ENCODE peak calls at places on chromosomes 7 and 10, in nine cellular contexts. M is tibial nerve; F is MM.1S; A is body of pancreas; Q is hepatocyte; B is ovary; I is lower lobe of right lung; O is Panc1; R is CD8-positive, alpha-beta T cell. P is an unnamed sample. For H3K27me3, the result is how much of the 10 kb centered on the place peaks cover.

GRCh38 chr10:55058800-55059199 is 257.8 kb upstream of the PCDH15 start:
- DNase-seq in Q (no peak), O (no peak), R (no peak), B (no peak), A (no peak), F (no peak), I (no peak), M (no peak), P (no peak)

GRCh38 chr10:70286616-70287015 is 2.8 kb upstream of the NPFFR1 start:
- DNase-seq in I (no peak), B (no peak), F (no peak), Q (no peak), M (no peak), O (no peak), A (no peak), R (no peak), P (no peak)

GRCh38 chr10:129536336-129536735 is 69.3 kb downstream of the MGMT start:
- DNase-seq in B (no peak), A (no peak), Q (no peak), F (no peak), M (no peak), I (no peak), O (no peak), R (no peak), P (no peak)

GRCh38 chr7:43768201-43768893 is 9.9 kb downstream of the BLVRA start:
- DNase-seq in I (no peak), F (no peak), Q (no peak), B (no peak), A (no peak), R (no peak), M (no peak), O (no peak), P (no peak)

GRCh38 chr7:823639-824038 is 8.6 kb upstream of the SUN1 start:
- DNase-seq in F (no peak), I (no peak), A (peak), M (no peak), B (no peak), Q (no peak), R (no peak), O (no peak), P (no peak)

GRCh38 chr7:130733866-130734524 is at the start of gene KLF14:
- DNase-seq in M (peak), F (peak), R (peak), Q (peak), A (peak), B (peak), I (no peak), O (no peak), P (no peak)

GRCh38 chr10:70964281-70964680 is 75.9 kb upstream of the PCBD1 start:
- DNase-seq in M (no peak), O (no peak), Q (no peak), R (no peak), I (no peak), A (no peak), B (no peak), F (no peak), P (no peak)

GRCh38 chr7:39164887-39165286 is 187.2 kb downstream of the POU6F2 start:
- DNase-seq in O (no peak), A (no peak), Q (no peak), I (no peak), F (no peak), B (no peak), R (no peak), M (no peak), P (no peak)

GRCh38 chr7:33196194-33196593 is 66.8 kb downstream of the BBS9 start:
- DNase-seq in F (no peak), Q (no peak), R (no peak), B (no peak), M (no peak), A (no peak), O (no peak), I (no peak), P (no peak)

GRCh38 chr7:40329601-40330153 is 194.9 kb downstream of the SUGCT start:
- DNase-seq in I (no peak), F (peak), A (no peak), M (no peak), B (no peak), O (peak), R (no peak), Q (peak), P (peak)

GRCh38 chr7:112833082-112833481 is 42.9 kb upstream of the TMEM168 start:
- DNase-seq in Q (no peak), R (no peak), M (no peak), A (no peak), B (no peak), O (no peak), I (no peak), F (no peak), P (no peak)

GRCh38 chr7:52689912-52690311 is 345.5 kb upstream of the POM121L12 start:
- DNase-seq in A (no peak), I (no peak), F (no peak), B (no peak), R (no peak), O (no peak), Q (no peak), M (no peak), P (no peak)

GRCh38 chr10:96238889-96239624 is 32.3 kb downstream of the BLNK start:
- DNase-seq in F (no peak), B (no peak), I (no peak), R (no peak), O (no peak), M (no peak), Q (no peak), A (no peak), P (no peak)

GRCh38 chr10:117257701-117258100 is 16.8 kb downstream of the SLC18A2 start:
- DNase-seq in Q (no peak), B (no peak), O (no peak), R (no peak), F (no peak), A (no peak), I (no peak), M (no peak), P (no peak)

GRCh38 chr7:120992272-120993010 is 3.9 kb downstream of the CPED1 start:
- DNase-seq in B (no peak), A (no peak), M (no peak), F (no peak), I (no peak), R (no peak), Q (no peak), O (no peak), P (no peak)

GRCh38 chr7:96330193-96330592 is 8.3 kb upstream of the SLC25A13 start:
- DNase-seq in F (no peak), Q (no peak), A (no peak), R (no peak), B (no peak), M (no peak), I (no peak), O (no peak), P (no peak)

GRCh38 chr7:2516194-2516555 is 3.4 kb upstream of the LFNG start:
- DNase-seq in Q (no peak), B (no peak), M (no peak), O (no peak), I (no peak), F (no peak), A (no peak), R (no peak), P (no peak)

GRCh38 chr7:8597565-8597964 is 164.2 kb downstream of the NXPH1 start:
- DNase-seq in O (no peak), B (no peak), Q (no peak), R (no peak), I (no peak), A (no peak), M (no peak), F (no peak), P (no peak)

GRCh38 chr7:24964177-24964576 is 15.8 kb downstream of the OSBPL3 start:
- DNase-seq in M (no peak), O (no peak), F (no peak), A (no peak), B (no peak), I (no peak), Q (no peak), R (no peak), P (no peak)

GRCh38 chr7:148747274-148747673 is 48.6 kb downstream of the CUL1 start:
- DNase-seq in F (peak), O (no peak), B (no peak), Q (peak), A (no peak), I (no peak), M (no peak), R (no peak), P (peak)

GRCh38 chr10:7027913-7028808 is 382.7 kb downstream of the SFMBT2 start:
- DNase-seq in R (no peak), M (no peak), O (no peak), Q (no peak), F (no peak), I (no peak), A (no peak), B (no peak), P (no peak)

GRCh38 chr7:117132385-117133120 is 179.3 kb downstream of the ST7 start:
- DNase-seq in A (no peak), B (no peak), I (no peak), F (no peak), Q (no peak), R (no peak), M (no peak), O (peak), P (no peak)

GRCh38 chr10:70685461-70685911 is 13.2 kb downstream of the ADAMTS14 start:
- DNase-seq in I (no peak), R (no peak), Q (peak), A (no peak), M (no peak), F (no peak), O (no peak), B (no peak), P (no peak)

GRCh38 chr10:83931669-83932068 is 207.6 kb upstream of the GHITM start:
- DNase-seq in F (no peak), Q (no peak), A (peak), B (no peak), O (no peak), R (no peak), I (no peak), M (no peak), P (no peak)

GRCh38 chr10:119189811-119190282 is 11.2 kb upstream of the PRDX3 start:
- DNase-seq in A (peak), R (no peak), O (no peak), Q (no peak), I (no peak), B (no peak), M (no peak), F (peak), P (no peak)

GRCh38 chr10:58781873-58782488 is 269.3 kb downstream of the BICC1 start:
- DNase-seq in R (no peak), B (no peak), O (peak), Q (peak), A (peak), I (no peak), M (no peak), F (peak), P (peak)

GRCh38 chr7:144388950-144389349 is 14.5 kb downstream of the NOBOX start:
- DNase-seq in Q (no peak), I (no peak), M (no peak), B (no peak), R (no peak), O (no peak), A (no peak), F (no peak), P (no peak)

GRCh38 chr10:72306215-72306760 is 32.6 kb downstream of the DDIT4 start:
- DNase-seq in A (no peak), M (no peak), Q (no peak), O (no peak), B (no peak), I (no peak), R (no peak), F (no peak), P (no peak)

GRCh38 chr10:30433286-30433778 is 652 bp upstream of the MAP3K8 start:
- DNase-seq in F (peak), I (peak), R (peak), B (peak), O (no peak), M (peak), Q (peak), A (peak), P (no peak)

GRCh38 chr7:90403174-90404113 is at the start of gene CLDN12:
- DNase-seq in O (peak), R (peak), F (peak), A (peak), M (peak), I (peak), B (peak), Q (peak), P (peak)

GRCh38 chr10:86757110-86757790 is 831 bp downstream of the BMPR1A start:
- DNase-seq in O (no peak), I (peak), F (no peak), M (peak), Q (peak), R (peak), B (peak), A (peak), P (no peak)

GRCh38 chr7:5296627-5297226 is 14.0 kb downstream of the SLC29A4 start:
- DNase-seq in I (peak), Q (peak), A (no peak), B (no peak), F (no peak), M (no peak), R (peak), O (no peak), P (no peak)

GRCh38 chr7:7228472-7228871 is 46.1 kb downstream of the C1GALT1 start:
- DNase-seq in F (no peak), O (no peak), Q (no peak), B (no peak), A (no peak), M (no peak), I (no peak), R (no peak), P (no peak)

GRCh38 chr7:102268635-102269034 is 18.0 kb upstream of the SH2B2 start:
- DNase-seq in Q (no peak), I (no peak), B (no peak), R (no peak), O (no peak), F (no peak), M (no peak), A (no peak), P (no peak)

GRCh38 chr10:43648083-43648391 is 644 bp downstream of the ZNF32 start:
- DNase-seq in F (no peak), A (no peak), M (no peak), I (no peak), Q (no peak), O (no peak), R (no peak), B (no peak), P (no peak)

GRCh38 chr10:43408710-43409384 is at the start of gene HNRNPF:
- DNase-seq in F (peak), A (peak), O (peak), I (peak), M (peak), R (peak), Q (peak), B (peak), P (peak)

GRCh38 chr10:105023706-105024105 is 382.6 kb downstream of the SORCS3 start:
- DNase-seq in B (no peak), O (no peak), A (no peak), R (no peak), F (no peak), Q (no peak), I (no peak), M (peak), P (no peak)

GRCh38 chr7:65004575-65004974 is 1.9 kb downstream of the ERV3-1 start:
- DNase-seq in F (no peak), O (no peak), M (no peak), R (no peak), A (no peak), I (no peak), B (no peak), Q (no peak), P (no peak)
- H3K4me3 ChIP-seq in F (no peak), O (no peak), M (no peak), R (no peak), A (no peak), I (peak), B (no peak), Q (no peak), P (no peak)

DNA sequence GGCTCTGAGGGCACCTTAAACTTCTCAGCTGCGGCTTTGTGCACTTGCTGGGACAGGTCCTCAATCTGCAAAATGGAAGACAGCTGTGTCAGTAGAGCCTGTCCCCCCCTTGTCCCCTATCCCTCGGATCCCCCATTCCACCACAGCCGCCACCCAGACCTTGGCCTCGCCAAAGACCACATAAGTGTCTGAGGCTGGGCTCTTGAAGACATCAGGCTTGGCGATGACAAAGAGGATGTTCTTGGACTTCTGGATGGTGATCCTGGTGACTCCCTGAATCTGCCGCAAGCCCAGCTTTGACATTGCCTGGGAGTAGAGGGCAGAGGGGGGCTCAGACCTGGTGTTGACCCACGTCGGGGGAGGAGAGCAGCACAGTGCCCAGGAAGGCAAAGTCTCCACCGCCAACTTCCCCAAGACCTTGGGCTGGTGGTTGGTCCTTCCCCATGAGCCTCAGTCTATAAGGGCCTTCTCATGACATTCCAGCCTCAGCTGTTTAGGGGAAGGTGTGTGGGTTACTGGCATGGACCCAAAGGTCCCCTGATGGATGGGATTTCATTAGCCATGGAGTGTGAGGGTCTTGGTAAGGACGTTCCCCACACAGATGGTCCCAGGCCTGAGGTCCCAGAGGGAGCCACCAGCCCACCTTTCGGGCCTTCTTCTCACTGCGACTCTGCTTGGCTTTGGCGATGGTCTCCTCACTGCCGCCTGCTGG is 7.7 kb downstream of the NACAD start:
- DNase-seq in M (no peak), O (no peak), Q (no peak), R (no peak), F (no peak), I (no peak), B (no peak), A (no peak), P (no peak)
- H3K27ac ChIP-seq in M (no peak), O (no peak), Q (no peak), R (no peak), F (no peak), I (no peak), B (no peak), A (no peak), P (no peak)

GRCh38 chr7:27125986-27126394 is 4.6 kb downstream of the HOXA4 start:
- DNase-seq in B (no peak), Q (no peak), A (no peak), R (no peak), F (no peak), M (no peak), O (no peak), I (no peak), P (no peak)

GRCh38 chr7:27129729-27130539 is 623 bp downstream of the HOXA4 start:
- DNase-seq in A (no peak), I (peak), O (no peak), Q (peak), F (no peak), R (no peak), B (no peak), M (no peak), P (no peak)

GRCh38 chr7:27126596-27127327 is 3.8 kb downstream of the HOXA4 start:
- DNase-seq in O (no peak), M (no peak), I (no peak), B (no peak), A (no peak), Q (no peak), R (no peak), F (no peak), P (no peak)

GRCh38 chr7:27128776-27129728 is 1.5 kb downstream of the HOXA4 start:
- DNase-seq in R (no peak), I (no peak), F (no peak), M (no peak), A (no peak), Q (no peak), B (no peak), O (no peak), P (no peak)

DNA sequence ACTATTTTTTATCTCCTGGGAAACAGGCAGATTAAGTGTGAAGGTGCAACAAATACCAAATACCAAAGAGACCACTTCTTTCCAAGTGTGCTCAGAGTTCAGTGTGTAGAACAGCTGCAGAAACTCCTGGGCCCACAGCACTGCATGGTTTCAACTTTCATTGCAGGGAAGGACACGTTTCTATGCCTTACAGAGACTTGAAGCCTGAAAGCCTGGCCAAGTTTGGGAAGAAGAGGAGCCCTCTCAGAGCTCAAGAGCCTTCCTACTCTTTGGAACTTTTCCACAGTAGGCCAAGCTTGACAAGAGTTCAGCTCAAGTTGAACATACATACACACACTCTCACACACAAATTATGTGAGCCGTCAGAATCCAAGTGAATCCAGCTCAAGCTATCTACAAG is 2.5 kb downstream of the HOXA4 start:
- DNase-seq in R (no peak), M (no peak), A (no peak), F (no peak), Q (no peak), O (no peak), B (no peak), I (no peak), P (no peak)
- H3K27me3 ChIP-seq in R (under half), M (half or more), A (under half), F (under half), Q (half or more), O (under half), B (under half), I (under half), P (half or more)

GRCh38 chr7:55066479-55066878 is 47.7 kb downstream of the EGFR start:
- DNase-seq in B (no peak), Q (no peak), O (no peak), I (no peak), A (no peak), R (no peak), F (no peak), M (no peak), P (no peak)
- H3K4me3 ChIP-seq in B (no peak), Q (no peak), O (peak), I (no peak), A (no peak), R (no peak), F (no peak), M (no peak), P (no peak)

GRCh38 chr10:103637855-103638561 is 144.5 kb downstream of the NEURL1 start:
- DNase-seq in M (peak), R (no peak), F (no peak), A (peak), B (peak), I (no peak), O (no peak), Q (no peak), P (no peak)

GRCh38 chr10:103641326-103641725 is 147.8 kb downstream of the NEURL1 start:
- DNase-seq in F (no peak), B (no peak), A (no peak), O (no peak), I (no peak), Q (no peak), R (no peak), M (no peak), P (no peak)

GRCh38 chr10:103643381-103643780 is 149.9 kb downstream of the NEURL1 start:
- DNase-seq in A (no peak), R (no peak), O (no peak), I (no peak), M (no peak), B (no peak), F (no peak), Q (no peak), P (no peak)

GRCh38 chr10:103638948-103639347 is 145.4 kb downstream of the NEURL1 start:
- DNase-seq in O (no peak), I (no peak), A (no peak), R (no peak), F (no peak), Q (no peak), M (no peak), B (no peak), P (no peak)

GRCh38 chr10:103640436-103641181 is 147.1 kb downstream of the NEURL1 start:
- DNase-seq in I (no peak), R (no peak), M (no peak), A (no peak), Q (no peak), O (no peak), F (no peak), B (peak), P (no peak)
- H3K27ac ChIP-seq in I (no peak), R (no peak), M (peak), A (no peak), Q (no peak), O (no peak), F (no peak), B (no peak), P (no peak)

GRCh38 chr10:114631090-114631677 is 26.9 kb downstream of the ABLIM1 start:
- DNase-seq in R (no peak), O (no peak), A (no peak), I (no peak), Q (no peak), F (no peak), B (no peak), M (no peak), P (no peak)
- H3K27me3 ChIP-seq in R (under half), O (under half), A (under half), I (under half), Q (under half), F (under half), B (under half), M (under half), P (under half)

GRCh38 chr7:99258501-99258900 is 14.1 kb upstream of the MYH16 start:
- DNase-seq in B (no peak), A (no peak), Q (no peak), M (no peak), F (no peak), I (no peak), R (no peak), O (no peak), P (no peak)
- H3K4me3 ChIP-seq in B (no peak), A (no peak), Q (no peak), M (no peak), F (no peak), I (no peak), R (no peak), O (no peak), P (no peak)